ENCODE peak calls at places on chromosomes 12 and 14, in six cellular contexts. E, B, I, G, V and X are unnamed samples.

GRCh38 chr12:45725631-45726593 is 3.6 kb upstream of the ARID2 start:
- DNase-seq in I (no peak), E (peak), B (no peak), V (no peak), G (no peak), X (no peak)

GRCh38 chr12:40681148-40681547 is 11.1 kb upstream of the CNTN1 start:
- DNase-seq in I (no peak), B (no peak), G (no peak), E (no peak), V (no peak), X (no peak)

GRCh38 chr12:74391283-74391682 is 146.4 kb upstream of the ATXN7L3B start:
- DNase-seq in B (no peak), I (no peak), G (no peak), V (no peak), E (no peak), X (no peak)

GRCh38 chr12:71655495-71655894 is 8.2 kb downstream of the ZFC3H1 start:
- DNase-seq in V (no peak), I (no peak), B (no peak), E (no peak), G (no peak), X (no peak)

GRCh38 chr12:94762259-94762942 is 112.0 kb upstream of the TMCC3 start:
- DNase-seq in B (no peak), G (peak), V (no peak), E (no peak), I (no peak), X (no peak)

GRCh38 chr12:27973487-27973890 is 956 bp upstream of the PTHLH start:
- DNase-seq in B (no peak), E (no peak), V (no peak), G (no peak), I (no peak), X (no peak)

GRCh38 chr12:27220988-27221345 is 23.1 kb upstream of the STK38L start:
- DNase-seq in I (no peak), E (no peak), V (no peak), B (no peak), G (no peak), X (no peak)

GRCh38 chr14:96741151-96741977 is 55.8 kb upstream of the VRK1 start:
- DNase-seq in E (no peak), I (peak), B (peak), V (no peak), G (no peak), X (peak)

GRCh38 chr12:106094304-106094703 is 44.5 kb downstream of the NUAK1 start:
- DNase-seq in B (no peak), E (peak), V (no peak), I (no peak), G (no peak), X (no peak)

GRCh38 chr12:96652870-96653269 is 163.5 kb downstream of the CFAP54 start:
- DNase-seq in G (no peak), E (no peak), I (no peak), V (no peak), B (no peak), X (no peak)

GRCh38 chr14:64983439-64984310 is 3.0 kb upstream of the FNTB start:
- DNase-seq in G (no peak), B (no peak), E (peak), I (peak), V (no peak), X (no peak)

GRCh38 chr14:93231129-93231979 is 24.3 kb downstream of the UBR7 start:
- DNase-seq in V (no peak), I (no peak), G (no peak), E (no peak), B (no peak), X (no peak)
- TF ChIP-seq POLR2AphosphoS5 in V (no peak), I (no peak), G (no peak), E (no peak), B (no peak), X (no peak)

GRCh38 chr14:70889555-70889954 is 17.7 kb upstream of the PCNX1 start:
- DNase-seq in I (no peak), G (no peak), E (no peak), V (no peak), B (no peak), X (no peak)

GRCh38 chr14:70887207-70888150 is 19.8 kb upstream of the PCNX1 start:
- DNase-seq in V (no peak), I (no peak), G (peak), E (no peak), B (no peak), X (no peak)

GRCh38 chr14:70888151-70888499 is 19.1 kb upstream of the PCNX1 start:
- DNase-seq in V (no peak), B (no peak), G (no peak), E (no peak), I (no peak), X (no peak)

GRCh38 chr14:70886421-70887206 is 20.6 kb upstream of the PCNX1 start:
- DNase-seq in I (no peak), G (peak), E (no peak), B (no peak), V (no peak), X (no peak)

GRCh38 chr14:70888681-70889175 is 18.5 kb upstream of the PCNX1 start:
- DNase-seq in E (no peak), I (no peak), B (no peak), G (no peak), V (no peak), X (no peak)
- TF ChIP-seq POLR2AphosphoS5 in E (no peak), I (no peak), B (no peak), G (no peak), V (no peak), X (no peak)

DNA sequence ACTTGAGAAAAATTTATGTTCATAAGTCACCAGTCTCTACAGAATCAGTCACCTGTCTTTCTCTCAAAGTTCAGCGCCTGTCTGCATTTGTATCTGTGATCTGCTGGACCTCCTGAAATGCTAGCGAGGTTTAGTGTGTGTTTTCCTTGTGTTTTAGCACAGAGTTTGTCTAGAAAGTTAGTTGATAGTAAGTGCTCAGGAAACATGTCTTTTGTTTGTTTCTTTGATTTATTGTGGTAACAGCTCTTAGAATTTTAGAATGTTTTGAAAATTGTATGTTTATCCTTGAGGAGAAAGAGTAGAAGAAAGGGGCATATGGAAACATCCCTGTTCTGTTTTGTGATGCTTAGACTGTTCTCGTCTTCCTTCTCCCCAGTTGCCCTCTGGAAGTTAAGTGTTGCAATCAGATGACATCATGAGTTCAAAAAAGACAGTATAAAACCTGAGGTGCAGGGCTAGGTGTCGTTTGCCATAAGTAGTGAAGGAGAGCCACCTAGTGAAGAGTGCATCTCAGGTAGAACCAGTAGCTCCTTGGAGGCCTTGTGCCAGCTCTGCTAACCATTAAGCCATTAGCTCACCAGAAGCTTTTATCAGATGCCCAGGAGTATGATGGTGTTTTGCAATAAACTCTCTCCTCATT is 44.8 kb downstream of the FBXW8 start:
- DNase-seq in B (no peak), E (peak), I (peak), V (no peak), G (no peak), X (no peak)
- TF ChIP-seq POLR2AphosphoS5 in B (no peak), E (no peak), I (peak), V (no peak), G (no peak), X (no peak)

GRCh38 chr14:51862171-51862838 is 1.9 kb downstream of the GNG2 start:
- DNase-seq in G (no peak), B (no peak), I (no peak), E (no peak), V (no peak), X (no peak)

GRCh38 chr14:51859136-51859535 is 1.3 kb upstream of the GNG2 start:
- DNase-seq in G (no peak), E (no peak), B (no peak), V (no peak), I (no peak), X (no peak)

GRCh38 chr14:51862839-51863235 is 2.4 kb downstream of the GNG2 start:
- DNase-seq in V (no peak), I (no peak), B (no peak), G (no peak), E (no peak), X (no peak)

GRCh38 chr14:51860836-51861583 is 598 bp downstream of the GNG2 start:
- DNase-seq in G (no peak), I (no peak), V (no peak), B (no peak), E (no peak), X (no peak)

DNA sequence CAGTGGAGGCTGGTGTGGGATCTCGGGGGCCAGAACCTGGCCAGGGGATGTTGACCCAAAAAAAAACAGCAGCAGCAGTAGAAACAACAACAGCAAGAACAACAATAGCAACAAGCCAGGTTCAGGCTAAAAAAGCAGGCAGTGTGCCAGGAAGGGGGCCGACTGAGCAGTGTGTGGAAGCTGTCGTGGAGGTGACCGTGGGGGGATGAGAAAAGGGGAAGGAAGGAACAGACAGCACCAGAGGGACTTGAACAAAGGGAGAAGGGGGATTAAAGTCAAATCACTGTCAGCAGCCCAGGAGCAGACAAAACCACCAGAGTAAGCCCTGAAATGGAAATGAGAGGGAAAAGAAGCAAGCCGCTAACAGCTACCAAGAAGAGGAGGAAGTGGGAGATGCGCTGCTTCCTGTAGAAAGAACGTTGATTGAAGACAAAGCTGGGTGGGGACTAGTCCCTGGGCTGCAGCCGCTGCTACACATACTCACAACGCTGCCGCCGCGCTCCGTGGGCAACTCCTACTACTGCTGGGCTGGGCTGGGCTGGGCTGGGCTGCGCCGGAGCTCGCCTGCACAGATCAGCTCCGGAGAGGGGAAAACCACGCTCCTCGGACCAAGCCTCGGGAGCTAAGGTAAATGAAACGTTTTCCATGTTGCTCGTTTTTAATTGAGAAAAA is at the start of gene GNG2:
- DNase-seq in G (peak), I (peak), B (peak), E (no peak), V (no peak), X (no peak)
- TF ChIP-seq POLR2AphosphoS5 in G (peak), I (peak), B (peak), E (no peak), V (peak), X (peak)

GRCh38 chr12:124613151-124613585 is 45.8 kb upstream of the NCOR2 start:
- DNase-seq in V (no peak), B (no peak), G (no peak), E (no peak), I (peak), X (no peak)
- TF ChIP-seq POLR2AphosphoS5 in V (no peak), B (peak), G (no peak), E (no peak), I (no peak), X (no peak)

GRCh38 chr12:39442895-39443703 is at the start of gene KIF21A:
- DNase-seq in E (peak), V (no peak), G (peak), B (peak), I (peak), X (peak)
- TF ChIP-seq POLR2AphosphoS5 in E (peak), V (peak), G (peak), B (peak), I (peak), X (peak)

DNA sequence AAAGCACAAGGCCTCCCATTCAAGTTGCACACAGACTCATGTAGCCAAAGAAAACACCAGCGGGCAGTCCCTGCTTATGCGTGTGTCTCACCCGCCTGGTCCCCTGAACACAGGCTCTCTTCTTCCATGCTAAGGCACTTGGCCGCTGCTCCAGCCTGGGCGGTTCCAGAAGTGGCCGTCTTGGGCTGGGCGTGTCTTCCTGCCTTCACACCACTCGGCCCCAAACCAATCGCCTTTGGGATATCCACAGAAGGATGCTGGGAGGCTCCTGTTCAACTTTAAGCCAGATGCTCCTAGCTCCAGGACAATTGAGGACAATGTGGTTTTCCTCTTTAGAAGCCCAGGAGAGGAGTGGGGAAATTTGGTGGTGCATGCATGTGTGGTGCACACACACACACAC is 2.2 kb downstream of the SCARB1 start:
- DNase-seq in E (no peak), V (no peak), I (no peak), G (peak), B (peak), X (no peak)
- TF ChIP-seq POLR2AphosphoS5 in E (no peak), V (no peak), I (no peak), G (no peak), B (no peak), X (no peak)

GRCh38 chr12:63668028-63668799 is at the start of gene DPY19L2:
- DNase-seq in E (peak), I (peak), G (no peak), V (no peak), B (peak), X (no peak)
- TF ChIP-seq POLR2AphosphoS5 in E (no peak), I (no peak), G (no peak), V (peak), B (peak), X (no peak)

DNA sequence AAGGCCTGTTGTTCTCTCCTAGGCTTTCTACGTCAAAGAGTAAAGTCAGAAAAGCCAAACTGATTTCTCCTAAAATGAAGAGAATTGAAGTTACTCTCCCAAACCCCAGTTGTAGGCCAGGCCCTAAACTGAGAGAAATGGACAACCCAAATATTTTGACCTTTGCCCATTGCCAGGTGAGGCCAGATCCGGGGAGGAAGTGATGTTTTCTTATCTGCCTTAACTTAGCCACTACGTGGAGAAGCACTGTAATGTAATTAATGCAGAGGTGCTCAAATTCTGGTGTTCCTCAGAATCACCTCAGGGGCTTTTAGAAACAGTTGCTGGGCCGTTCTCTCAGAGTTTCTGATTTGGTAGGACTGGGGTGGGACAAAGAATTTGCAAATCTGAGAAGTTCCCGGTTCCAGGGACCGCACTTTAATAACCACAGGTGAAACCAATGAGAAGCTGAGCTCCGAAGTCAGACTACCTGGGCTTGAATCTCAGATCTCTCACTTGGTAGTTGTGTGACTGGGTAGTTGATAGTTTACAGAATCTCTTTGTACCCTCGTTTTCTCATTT is 73.2 kb downstream of the ETV6 start:
- DNase-seq in B (no peak), V (no peak), G (no peak), I (no peak), E (no peak), X (no peak)
- TF ChIP-seq POLR2AphosphoS5 in B (no peak), V (no peak), G (no peak), I (no peak), E (no peak), X (no peak)

GRCh38 chr14:93994919-93995682 is 2.0 kb upstream of the CCDC197 start:
- DNase-seq in I (peak), B (peak), E (no peak), G (no peak), V (no peak), X (no peak)
- TF ChIP-seq POLR2AphosphoS5 in I (no peak), B (peak), E (no peak), G (no peak), V (peak), X (no peak)